ENCODE peak calls at places on chromosomes 16 and 17, in five cellular contexts. One of them, this sample, is unnamed.

GRCh38 chr16:83675136-83675535 is 132.6 kb upstream of the HSBP1 start:
- DNase-seq in HEK293T: no peak
- DNase-seq in T-helper 9 cell: no peak
- DNase-seq in A172: no peak
- DNase-seq in stimulated activated CD4-positive, alpha-beta T cell treated with anti-CD3 and anti-CD28 coated beads, Interleukin-4, amount 100 ng/mL, for 24 hours: no peak
- DNase-seq in this sample: no peak

GRCh38 chr17:57375040-57375769 is 118.9 kb downstream of the MSI2 start:
- DNase-seq in HEK293T: no peak
- DNase-seq in T-helper 9 cell: no peak
- DNase-seq in A172: peak; percentile 8
- DNase-seq in stimulated activated CD4-positive, alpha-beta T cell treated with anti-CD3 and anti-CD28 coated beads, Interleukin-4, amount 100 ng/mL, for 24 hours: no peak
- DNase-seq in this sample: no peak

GRCh38 chr17:62626719-62627218 is 701 bp upstream of the MRC2 start:
- DNase-seq in HEK293T: no peak
- DNase-seq in T-helper 9 cell: no peak
- DNase-seq in A172: peak; percentile 64
- DNase-seq in stimulated activated CD4-positive, alpha-beta T cell treated with anti-CD3 and anti-CD28 coated beads, Interleukin-4, amount 100 ng/mL, for 24 hours: no peak
- DNase-seq in this sample: peak; percentile 87

GRCh38 chr16:78434401-78434800 is 334.9 kb downstream of the WWOX start:
- DNase-seq in HEK293T: no peak
- DNase-seq in T-helper 9 cell: no peak
- DNase-seq in A172: no peak
- DNase-seq in stimulated activated CD4-positive, alpha-beta T cell treated with anti-CD3 and anti-CD28 coated beads, Interleukin-4, amount 100 ng/mL, for 24 hours: no peak
- DNase-seq in this sample: no peak

GRCh38 chr17:57067162-57067561 is 17.9 kb upstream of the AKAP1 start:
- DNase-seq in HEK293T: no peak
- DNase-seq in T-helper 9 cell: no peak
- DNase-seq in A172: no peak
- DNase-seq in stimulated activated CD4-positive, alpha-beta T cell treated with anti-CD3 and anti-CD28 coated beads, Interleukin-4, amount 100 ng/mL, for 24 hours: no peak
- DNase-seq in this sample: no peak

GRCh38 chr16:90018297-90019200 is 707 bp downstream of the DBNDD1 start:
- DNase-seq in HEK293T: no peak
- DNase-seq in T-helper 9 cell: no peak
- DNase-seq in A172: no peak
- DNase-seq in stimulated activated CD4-positive, alpha-beta T cell treated with anti-CD3 and anti-CD28 coated beads, Interleukin-4, amount 100 ng/mL, for 24 hours: no peak
- DNase-seq in this sample: no peak

GRCh38 chr17:31571124-31571892 is 179.8 kb downstream of the RAB11FIP4 start:
- DNase-seq in HEK293T: no peak
- DNase-seq in T-helper 9 cell: no peak
- DNase-seq in A172: peak; percentile 94
- DNase-seq in stimulated activated CD4-positive, alpha-beta T cell treated with anti-CD3 and anti-CD28 coated beads, Interleukin-4, amount 100 ng/mL, for 24 hours: no peak
- DNase-seq in this sample: peak; percentile 81

GRCh38 chr17:71039391-71039790 is 870.1 kb downstream of the KCNJ2 start:
- DNase-seq in HEK293T: no peak
- DNase-seq in T-helper 9 cell: no peak
- DNase-seq in A172: no peak
- DNase-seq in stimulated activated CD4-positive, alpha-beta T cell treated with anti-CD3 and anti-CD28 coated beads, Interleukin-4, amount 100 ng/mL, for 24 hours: no peak
- DNase-seq in this sample: no peak

GRCh38 chr17:40772101-40772500 is at the start of gene KRT26:
- DNase-seq in HEK293T: no peak
- DNase-seq in T-helper 9 cell: no peak
- DNase-seq in A172: no peak
- DNase-seq in stimulated activated CD4-positive, alpha-beta T cell treated with anti-CD3 and anti-CD28 coated beads, Interleukin-4, amount 100 ng/mL, for 24 hours: no peak
- DNase-seq in this sample: no peak

This sample was measured in HTR-8/SVneo.